ENCODE peak calls at places on chromosomes 13 and 19, in nine cellular contexts. Z is astrocyte of the cerebellum; O is left ventricle myocardium inferior; D is WTC11; I is psoas muscle; A is sigmoid colon; W is HFFc6; E is prostate gland; X is CD8-positive, alpha-beta T cell. V is an unnamed sample.
A peak's percentile ranks its signal among the peaks of the same experiment; 100 is the strongest.

GRCh38 chr19:42143341-42144234 is 11.3 kb upstream of the POU2F2 start:
- DNase-seq in Z (no peak), O (no peak), D (peak; percentile 83), I (no peak), A (no peak), W (no peak), E (no peak), X (no peak), V (no peak)

GRCh38 chr19:48351341-48351752 is 12.4 kb downstream of the TMEM143 start:
- DNase-seq in Z (no peak), O (peak; percentile 67), D (peak; percentile 90), I (peak; percentile 68), A (peak; percentile 73), W (peak; percentile 33), E (peak; percentile 48), X (peak; percentile 62), V (no peak)

GRCh38 chr19:4186087-4186993 is 3.9 kb downstream of the ANKRD24 start:
- DNase-seq in Z (peak; percentile 23), O (peak; percentile 64), D (peak; percentile 96), I (peak; percentile 68), A (no peak), W (peak; percentile 56), E (peak; percentile 68), X (peak; percentile 53), V (no peak)

GRCh38 chr13:100392709-100393630 is 195.6 kb downstream of the GGACT start:
- DNase-seq in Z (peak; percentile 100), O (peak; percentile 56), D (no peak), I (peak; percentile 75), A (peak; percentile 94), W (peak; percentile 98), E (no peak), X (no peak), V (no peak)

GRCh38 chr13:114145722-114146121 is 13.3 kb upstream of the RASA3 start:
- DNase-seq in Z (no peak), O (no peak), D (no peak), I (no peak), A (peak; percentile 46), W (no peak), E (no peak), X (no peak), V (peak; percentile 54)

GRCh38 chr19:30671622-30672051 is 299.5 kb downstream of the ZNF536 start:
- DNase-seq in Z (no peak), O (peak; percentile 59), D (no peak), I (no peak), A (no peak), W (no peak), E (no peak), X (no peak), V (no peak)

GRCh38 chr19:8221161-8221560 is 12.0 kb downstream of the CERS4 start:
- DNase-seq in Z (no peak), O (no peak), D (no peak), I (no peak), A (no peak), W (no peak), E (peak; percentile 89), X (no peak), V (no peak)

GRCh38 chr13:44801990-44802389 is 187.3 kb downstream of the NUFIP1 start:
- DNase-seq in Z (peak; percentile 63), O (no peak), D (no peak), I (no peak), A (no peak), W (peak; percentile 60), E (no peak), X (no peak), V (no peak)

GRCh38 chr19:17421942-17422341 is 2.1 kb downstream of the MVB12A start:
- DNase-seq in Z (no peak), O (no peak), D (no peak), I (no peak), A (no peak), W (no peak), E (no peak), X (no peak), V (no peak)

GRCh38 chr19:17429661-17430101 is 9.8 kb downstream of the MVB12A start:
- DNase-seq in Z (no peak), O (no peak), D (no peak), I (peak; percentile 61), A (peak; percentile 79), W (no peak), E (no peak), X (no peak), V (no peak)

GRCh38 chr19:17420267-17420924 is 549 bp downstream of the MVB12A start:
- DNase-seq in Z (no peak), O (peak; percentile 23), D (peak; percentile 59), I (peak; percentile 42), A (peak; percentile 74), W (no peak), E (no peak), X (no peak), V (no peak)

GRCh38 chr19:17423429-17424208 is 3.8 kb downstream of the MVB12A start:
- DNase-seq in Z (no peak), O (no peak), D (no peak), I (no peak), A (no peak), W (no peak), E (no peak), X (no peak), V (no peak)

DNA sequence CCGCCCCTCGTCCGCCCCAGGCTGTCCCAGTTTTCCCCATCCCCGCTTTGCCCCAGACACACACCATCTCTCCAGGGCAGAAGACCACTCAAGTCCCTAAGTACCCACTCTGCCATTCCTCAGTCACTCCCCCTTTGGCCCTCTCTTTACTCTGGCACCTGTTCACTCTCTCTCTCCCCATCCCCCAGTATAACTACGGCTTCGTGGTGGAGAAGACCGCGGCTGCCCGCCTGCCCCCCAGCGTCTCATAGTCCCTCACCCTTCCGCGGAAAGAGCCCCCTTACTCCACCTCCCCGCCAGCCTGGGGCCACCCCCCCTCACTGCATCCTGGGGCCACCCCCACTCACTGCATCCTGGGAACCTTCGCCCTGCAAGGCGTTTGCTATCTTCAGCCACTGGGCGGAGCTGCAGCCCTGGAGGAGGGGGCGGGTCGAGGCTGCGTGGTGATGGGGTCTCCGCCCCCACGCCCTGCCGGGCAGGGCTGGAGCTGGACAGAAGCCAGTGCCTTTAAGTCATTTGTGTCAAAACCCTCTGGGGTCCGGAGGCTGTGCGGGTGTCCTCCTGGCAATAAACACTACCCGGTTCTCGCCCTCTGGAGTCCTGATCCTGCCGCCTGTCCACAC is 5.0 kb downstream of the MVB12A start:
- DNase-seq in Z (no peak), O (no peak), D (peak; percentile 92), I (peak; percentile 34), A (no peak), W (no peak), E (no peak), X (no peak), V (no peak)
- TF ChIP-seq CTCF in Z (peak; percentile 66), O (peak; percentile 35), D (peak; percentile 51), I (no peak), A (no peak), W (peak; percentile 58), E (no peak), X (no peak), V (peak; percentile 76)

GRCh38 chr19:35870798-35871197 is 2.4 kb downstream of the APLP1 start:
- DNase-seq in Z (no peak), O (no peak), D (peak; percentile 53), I (no peak), A (no peak), W (no peak), E (no peak), X (no peak), V (no peak)

GRCh38 chr19:35871611-35872010 is 3.2 kb downstream of the APLP1 start:
- DNase-seq in Z (no peak), O (no peak), D (no peak), I (no peak), A (no peak), W (no peak), E (no peak), X (no peak), V (no peak)

GRCh38 chr19:35868823-35869326 is 501 bp downstream of the APLP1 start:
- DNase-seq in Z (no peak), O (no peak), D (no peak), I (no peak), A (no peak), W (no peak), E (no peak), X (no peak), V (no peak)

GRCh38 chr19:35868172-35868822 is at the start of gene APLP1:
- DNase-seq in Z (no peak), O (peak; percentile 74), D (peak; percentile 69), I (peak; percentile 66), A (peak; percentile 79), W (peak; percentile 13), E (peak; percentile 57), X (no peak), V (no peak)

DNA sequence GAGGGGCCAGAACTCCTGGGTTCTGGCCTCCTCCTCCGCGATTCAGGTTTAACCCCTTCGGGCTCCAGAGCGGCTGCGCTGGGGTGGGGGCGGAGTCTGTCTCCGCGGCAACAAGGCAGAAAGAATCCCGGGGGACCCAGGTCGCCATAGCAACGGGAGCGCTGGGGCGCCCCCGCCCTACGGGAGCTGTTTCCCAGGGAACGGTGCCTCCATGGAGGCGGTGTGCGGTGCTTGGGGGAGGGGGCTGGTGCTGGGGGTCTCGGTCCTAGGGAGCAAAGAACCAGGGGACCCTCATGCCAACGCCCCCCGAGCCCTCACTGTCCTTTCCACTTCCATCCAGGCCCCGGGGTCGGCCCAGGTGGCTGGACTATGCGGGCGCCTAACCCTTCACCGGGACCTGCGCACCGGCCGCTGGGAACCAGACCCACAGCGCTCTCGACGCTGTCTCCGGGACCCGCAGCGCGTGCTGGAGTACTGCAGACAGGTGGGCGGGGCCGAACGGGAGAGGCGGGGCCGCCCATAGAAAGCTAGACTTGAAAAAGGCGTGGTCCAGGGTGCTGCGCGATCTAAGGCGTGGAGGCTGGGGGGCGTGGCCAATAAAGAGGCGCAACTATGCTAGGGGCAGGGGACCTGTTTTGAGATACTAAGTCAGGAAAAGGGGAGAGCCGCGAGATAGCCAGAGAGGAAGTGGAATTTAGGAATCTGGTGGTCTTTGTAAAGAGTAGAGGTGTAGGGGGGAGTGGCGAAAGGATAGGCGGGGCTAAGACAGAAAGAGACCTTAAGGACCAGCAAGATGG is 1.2 kb downstream of the APLP1 start:
- DNase-seq in Z (peak; percentile 16), O (peak; percentile 67), D (peak; percentile 97), I (peak; percentile 59), A (no peak), W (peak; percentile 54), E (peak; percentile 25), X (peak; percentile 58), V (no peak)
- TF ChIP-seq CTCF in Z (no peak), O (no peak), D (no peak), I (no peak), A (no peak), W (no peak), E (no peak), X (no peak), V (no peak)

GRCh38 chr19:2173388-2173787 is 9.7 kb downstream of the DOT1L start:
- DNase-seq in Z (no peak), O (no peak), D (no peak), I (no peak), A (no peak), W (no peak), E (no peak), X (no peak), V (no peak)

GRCh38 chr19:2170987-2171348 is 7.2 kb downstream of the DOT1L start:
- DNase-seq in Z (no peak), O (no peak), D (no peak), I (no peak), A (no peak), W (no peak), E (no peak), X (no peak), V (no peak)

GRCh38 chr19:2170219-2170618 is 6.5 kb downstream of the DOT1L start:
- DNase-seq in Z (no peak), O (no peak), D (no peak), I (no peak), A (no peak), W (no peak), E (no peak), X (no peak), V (no peak)

GRCh38 chr19:2173841-2174577 is 10.3 kb downstream of the DOT1L start:
- DNase-seq in Z (no peak), O (no peak), D (no peak), I (no peak), A (no peak), W (no peak), E (no peak), X (no peak), V (no peak)

DNA sequence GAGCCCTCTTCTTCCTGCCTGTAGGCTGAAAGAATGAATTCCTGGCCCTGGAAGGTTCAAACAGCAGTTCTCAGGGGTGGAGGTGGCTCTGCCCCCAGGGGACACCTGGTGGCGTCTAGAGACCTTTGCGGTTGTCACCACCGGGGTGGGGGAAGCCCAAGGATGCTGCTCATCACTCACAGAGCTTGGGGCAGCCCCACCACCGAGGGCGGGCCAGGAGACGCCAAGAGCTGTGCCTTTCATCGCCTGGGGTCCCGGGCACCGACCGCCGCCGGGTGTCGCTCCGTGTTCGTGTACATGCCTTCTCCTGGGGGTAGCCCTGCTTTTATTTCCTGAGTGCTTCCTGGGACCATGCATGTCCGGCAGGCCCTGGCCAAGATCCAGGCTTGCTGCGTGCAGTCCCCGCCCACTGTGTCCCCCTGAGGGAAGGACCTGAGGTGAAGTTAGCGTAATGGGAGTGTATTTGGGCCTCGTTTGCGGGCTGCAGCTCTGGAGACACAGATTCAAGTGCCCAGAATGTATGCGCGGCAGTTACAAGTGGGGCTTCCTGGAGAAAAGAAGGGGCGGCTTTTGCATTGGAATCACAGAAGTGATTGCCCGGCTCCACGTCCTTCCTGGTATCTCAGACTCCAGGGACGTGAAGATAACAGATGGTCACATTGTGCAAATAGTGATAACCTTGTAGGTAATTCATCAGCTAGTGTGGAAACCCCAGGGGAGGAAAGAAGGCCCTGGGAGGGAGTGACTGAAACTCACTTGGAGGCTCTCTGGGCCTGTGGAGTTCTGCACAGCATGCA is 7.8 kb downstream of the DOT1L start:
- DNase-seq in Z (no peak), O (peak; percentile 73), D (peak; percentile 49), I (peak; percentile 41), A (no peak), W (no peak), E (no peak), X (peak; percentile 52), V (no peak)
- TF ChIP-seq CTCF in Z (no peak), O (no peak), D (no peak), I (no peak), A (no peak), W (peak; percentile 21), E (no peak), X (peak; percentile 51), V (peak; percentile 49)

DNA sequence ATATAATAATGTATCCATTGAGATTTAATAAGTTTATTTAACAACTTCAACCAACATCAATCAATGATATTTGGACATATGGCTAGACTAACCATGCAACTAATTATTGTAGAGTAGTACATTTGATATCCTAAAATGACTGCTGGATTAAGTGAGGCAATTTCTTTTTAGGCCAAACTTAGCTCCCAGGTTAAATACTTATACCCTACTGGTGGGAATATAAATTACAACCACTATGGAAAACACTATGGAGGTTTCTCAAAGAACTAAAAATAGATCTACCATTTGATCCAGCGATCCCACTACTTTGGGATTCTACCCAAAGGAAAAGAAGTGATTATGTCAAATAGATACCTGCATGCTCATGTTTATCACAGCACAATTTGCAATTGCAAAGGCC is 345.8 kb downstream of the RBM26 start:
- DNase-seq in Z (no peak), O (no peak), D (no peak), I (no peak), A (no peak), W (no peak), E (no peak), X (no peak), V (no peak)
- TF ChIP-seq CTCF in Z (no peak), O (no peak), D (no peak), I (peak; percentile 5), A (no peak), W (peak; percentile 27), E (no peak), X (no peak), V (peak; percentile 29)

V was measured in chondrocyte.